ENCODE peak calls at places on chromosomes 11 and 22, in six cellular contexts. Z is globus pallidus; P is Panc1; A is activated naive CD8-positive, alpha-beta T cell treated with anti-CD3 and anti-CD28 coated beads, Interleukin-2, amount 50 U/mL, for 24 hours; U is ecto neural progenitor cell; R is T-cell. Q is an unnamed sample.

GRCh38 chr22:48851933-48852549 is 975.6 kb downstream of the BRD1 start:
- DNase-seq in Z (no peak), P (no peak), A (no peak), U (no peak), R (no peak), Q (no peak)

GRCh38 chr11:109378049-109378448 is 43.9 kb upstream of the C11orf87 start:
- DNase-seq in Z (no peak), P (no peak), A (no peak), U (no peak), R (no peak), Q (no peak)

GRCh38 chr11:59680287-59681154 is 11.7 kb upstream of the PATL1 start:
- DNase-seq in Z (peak; percentile 41), P (peak; percentile 51), A (peak; percentile 48), U (peak; percentile 73), R (peak; percentile 44), Q (peak; percentile 40)

GRCh38 chr22:46421272-46421671 is 85.8 kb downstream of the TRMU start:
- DNase-seq in Z (no peak), P (no peak), A (peak; percentile 10), U (no peak), R (peak; percentile 27), Q (no peak)

GRCh38 chr11:121936781-121937447 is 179.1 kb downstream of the BLID start:
- DNase-seq in Z (no peak), P (no peak), A (no peak), U (no peak), R (no peak), Q (no peak)

GRCh38 chr11:65435981-65436411 is 13.4 kb downstream of the NEAT1 start:
- DNase-seq in Z (no peak), P (no peak), A (no peak), U (no peak), R (no peak), Q (no peak)

GRCh38 chr11:117387992-117388765 is 60.5 kb downstream of the CEP164 start:
- DNase-seq in Z (no peak), P (no peak), A (no peak), U (no peak), R (no peak), Q (no peak)

GRCh38 chr11:62137276-62137861 is 13.6 kb downstream of the INCENP start:
- DNase-seq in Z (no peak), P (no peak), A (no peak), U (no peak), R (no peak), Q (no peak)

GRCh38 chr11:80194016-80194415 is 753.2 kb upstream of the TENM4 start:
- DNase-seq in Z (no peak), P (no peak), A (no peak), U (no peak), R (no peak), Q (no peak)

GRCh38 chr11:116840224-116840745 is 2.9 kb upstream of the APOA1 start:
- DNase-seq in Z (peak; percentile 53), P (no peak), A (no peak), U (no peak), R (no peak), Q (no peak)

GRCh38 chr11:93053864-93054263 is 84.4 kb downstream of the MTNR1B start:
- DNase-seq in Z (no peak), P (no peak), A (no peak), U (no peak), R (no peak), Q (no peak)

GRCh38 chr22:49946612-49947295 is 13.8 kb upstream of the PIM3 start:
- DNase-seq in Z (no peak), P (no peak), A (no peak), U (no peak), R (no peak), Q (no peak)

GRCh38 chr11:19553683-19554333 is 158.8 kb upstream of the NAV2 start:
- DNase-seq in Z (peak; percentile 86), P (peak; percentile 18), A (peak; percentile 82), U (peak; percentile 87), R (peak; percentile 56), Q (peak; percentile 41)

GRCh38 chr11:86664930-86665329 is 7.5 kb downstream of the ME3 start:
- DNase-seq in Z (no peak), P (no peak), A (no peak), U (no peak), R (no peak), Q (no peak)

GRCh38 chr22:47452184-47452583 is 689.7 kb downstream of the TBC1D22A start:
- DNase-seq in Z (no peak), P (no peak), A (no peak), U (no peak), R (no peak), Q (no peak)

GRCh38 chr22:37213218-37213855 is 1.1 kb upstream of the SSTR3 start:
- DNase-seq in Z (no peak), P (no peak), A (no peak), U (no peak), R (no peak), Q (no peak)

GRCh38 chr11:2825261-2825885 is 60.2 kb downstream of the CDKN1C start:
- DNase-seq in Z (no peak), P (no peak), A (no peak), U (no peak), R (no peak), Q (no peak)

GRCh38 chr11:122085264-122085663 is 30.8 kb downstream of the BLID start:
- DNase-seq in Z (no peak), P (no peak), A (no peak), U (no peak), R (no peak), Q (no peak)

GRCh38 chr22:41568811-41569210 is 8.0 kb downstream of the CSDC2 start:
- DNase-seq in Z (no peak), P (no peak), A (no peak), U (no peak), R (no peak), Q (no peak)

GRCh38 chr11:64146036-64146943 is 19.6 kb downstream of the MACROD1 start:
- DNase-seq in Z (peak; percentile 53), P (no peak), A (peak; percentile 71), U (peak; percentile 72), R (peak; percentile 53), Q (peak; percentile 58)

GRCh38 chr11:104148074-104148473 is 15.9 kb downstream of the PDGFD start:
- DNase-seq in Z (no peak), P (no peak), A (no peak), U (no peak), R (no peak), Q (no peak)

GRCh38 chr11:114179234-114179941 is 116.8 kb upstream of the NNMT start:
- DNase-seq in Z (peak; percentile 46), P (no peak), A (no peak), U (no peak), R (no peak), Q (no peak)

GRCh38 chr11:133272386-133272785 is 259.9 kb downstream of the OPCML start:
- DNase-seq in Z (no peak), P (no peak), A (no peak), U (no peak), R (no peak), Q (no peak)

GRCh38 chr11:93689166-93689734 is 27.8 kb downstream of the CEP295 start:
- DNase-seq in Z (no peak), P (no peak), A (no peak), U (no peak), R (no peak), Q (no peak)

GRCh38 chr22:29815580-29815979 is 22.5 kb downstream of the ASCC2 start:
- DNase-seq in Z (no peak), P (no peak), A (no peak), U (no peak), R (no peak), Q (no peak)

GRCh38 chr11:103845331-103845730 is 191.1 kb upstream of the DDI1 start:
- DNase-seq in Z (no peak), P (no peak), A (no peak), U (no peak), R (no peak), Q (no peak)

GRCh38 chr11:61754534-61755482 is 2.4 kb downstream of the MYRF start:
- DNase-seq in Z (no peak), P (no peak), A (no peak), U (no peak), R (no peak), Q (no peak)

GRCh38 chr11:61691378-61692156 is 11.4 kb downstream of the DAGLA start:
- DNase-seq in Z (no peak), P (no peak), A (no peak), U (no peak), R (no peak), Q (no peak)

GRCh38 chr22:42299586-42300285 is 29.3 kb upstream of the TCF20 start:
- DNase-seq in Z (no peak), P (no peak), A (peak; percentile 46), U (peak; percentile 81), R (peak; percentile 54), Q (peak; percentile 32)

GRCh38 chr11:118929496-118930151 is 3.9 kb upstream of the BCL9L start:
- DNase-seq in Z (peak; percentile 81), P (no peak), A (peak; percentile 79), U (no peak), R (peak; percentile 82), Q (peak; percentile 67)

GRCh38 chr22:43853328-43853931 is 8.9 kb downstream of the SULT4A1 start:
- DNase-seq in Z (no peak), P (no peak), A (no peak), U (no peak), R (no peak), Q (no peak)

GRCh38 chr11:11640152-11640551 is 18.3 kb upstream of the GALNT18 start:
- DNase-seq in Z (no peak), P (no peak), A (no peak), U (no peak), R (no peak), Q (no peak)

GRCh38 chr22:48700566-48701295 is 1126.9 kb downstream of the BRD1 start:
- DNase-seq in Z (peak; percentile 79), P (no peak), A (no peak), U (no peak), R (no peak), Q (no peak)

GRCh38 chr11:111823629-111824028 is 47.8 kb downstream of the ALG9 start:
- DNase-seq in Z (no peak), P (no peak), A (no peak), U (no peak), R (no peak), Q (no peak)